ENCODE peak calls at places on chromosomes 6 and 20, in ten cellular contexts. M, U, L, A, N, G, Q, C, B and S are unnamed samples.

GRCh38 chr6:16759181-16759645 is 2.0 kb downstream of the ATXN1 start:
- DNase-seq in M (no peak), U (no peak), L (no peak), A (no peak), N (no peak), G (no peak), Q (no peak), C (no peak), B (no peak), S (no peak)

GRCh38 chr6:95227301-95227700 is 350.0 kb upstream of the MANEA start:
- DNase-seq in M (no peak), U (no peak), L (no peak), A (no peak), N (no peak), G (no peak), Q (no peak), C (peak; percentile 5), B (no peak), S (no peak)

GRCh38 chr6:4320860-4321259 is 185.5 kb upstream of the ECI2 start:
- DNase-seq in M (no peak), U (no peak), L (no peak), A (no peak), N (no peak), G (no peak), Q (no peak), C (no peak), B (no peak), S (no peak)

GRCh38 chr6:141267420-141267819 is 865.3 kb upstream of the GJE1 start:
- DNase-seq in M (no peak), U (no peak), L (no peak), A (no peak), N (no peak), G (no peak), Q (no peak), C (no peak), B (no peak), S (no peak)

GRCh38 chr6:108736832-108737231 is 111.4 kb upstream of the ARMC2 start:
- DNase-seq in M (peak; percentile 27), U (peak; percentile 54), L (no peak), A (no peak), N (no peak), G (peak; percentile 66), Q (no peak), C (no peak), B (no peak), S (no peak)

GRCh38 chr6:25250878-25251277 is 28.3 kb upstream of the CARMIL1 start:
- DNase-seq in M (no peak), U (no peak), L (no peak), A (no peak), N (no peak), G (no peak), Q (no peak), C (no peak), B (peak; percentile 38), S (no peak)

GRCh38 chr6:110529907-110530306 is 53.5 kb upstream of the SLC22A16 start:
- DNase-seq in M (no peak), U (no peak), L (no peak), A (no peak), N (no peak), G (no peak), Q (no peak), C (no peak), B (no peak), S (no peak)

GRCh38 chr20:4161447-4162251 is 146.3 kb upstream of the RNF24 start:
- DNase-seq in M (peak; percentile 25), U (no peak), L (no peak), A (peak; percentile 83), N (peak; percentile 73), G (no peak), Q (no peak), C (no peak), B (peak; percentile 19), S (peak; percentile 89)

GRCh38 chr20:63125581-63125892 is 90.4 kb downstream of the YTHDF1 start:
- DNase-seq in M (no peak), U (no peak), L (no peak), A (no peak), N (no peak), G (no peak), Q (no peak), C (no peak), B (no peak), S (no peak)

GRCh38 chr20:63126876-63127699 is 88.8 kb downstream of the YTHDF1 start:
- DNase-seq in M (no peak), U (peak; percentile 65), L (no peak), A (no peak), N (peak; percentile 33), G (no peak), Q (peak; percentile 38), C (no peak), B (no peak), S (no peak)

GRCh38 chr20:63124782-63125580 is 91.0 kb downstream of the YTHDF1 start:
- DNase-seq in M (no peak), U (peak; percentile 64), L (no peak), A (no peak), N (no peak), G (no peak), Q (peak; percentile 47), C (no peak), B (no peak), S (no peak)

GRCh38 chr20:63127700-63128364 is 88.1 kb downstream of the YTHDF1 start:
- DNase-seq in M (no peak), U (peak; percentile 40), L (no peak), A (no peak), N (no peak), G (no peak), Q (peak; percentile 25), C (no peak), B (no peak), S (no peak)

DNA sequence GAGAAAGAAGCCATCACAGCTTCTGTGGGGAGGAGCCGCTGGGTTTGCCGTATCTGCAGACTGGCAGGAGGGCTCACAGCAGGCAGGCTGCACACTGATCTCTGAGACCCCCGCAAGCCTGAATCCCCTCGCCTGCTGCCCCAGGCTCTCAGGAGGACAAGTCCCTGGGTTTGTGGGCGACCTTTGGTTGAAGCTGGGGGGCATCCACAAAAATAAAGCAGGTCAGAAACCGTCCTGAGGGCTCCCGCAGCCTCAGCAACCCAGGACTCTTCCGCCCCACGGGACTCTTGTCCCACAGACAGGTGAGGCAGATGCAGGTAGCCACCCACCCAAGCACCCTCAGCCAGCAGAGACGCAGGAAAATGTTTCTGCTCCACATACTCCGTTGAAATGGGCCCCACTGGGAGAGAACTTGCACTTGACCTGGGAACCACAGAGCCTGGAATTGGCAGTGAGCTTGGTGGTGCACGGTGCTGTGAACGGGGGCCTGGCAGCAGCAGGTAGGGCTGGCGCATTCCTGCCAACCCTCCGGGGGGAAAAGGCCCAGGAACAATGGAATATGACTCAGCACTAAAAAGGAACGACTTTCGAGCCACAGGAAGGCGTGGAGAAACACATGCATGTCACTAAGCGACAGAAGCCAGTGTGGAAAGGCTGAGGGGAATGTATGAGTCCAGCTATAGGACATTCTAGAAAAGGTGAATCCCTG is 89.9 kb downstream of the YTHDF1 start:
- DNase-seq in M (no peak), U (peak; percentile 67), L (no peak), A (no peak), N (no peak), G (no peak), Q (peak; percentile 47), C (no peak), B (no peak), S (no peak)
- TF ChIP-seq POLR2AphosphoS5 in M (no peak), U (no peak), L (no peak), A (no peak), N (no peak), G (no peak), Q (no peak), C (no peak), B (no peak), S (no peak)

GRCh38 chr6:36755435-36756348 is 58.1 kb downstream of the RAB44 start:
- DNase-seq in M (peak; percentile 40), U (no peak), L (no peak), A (peak; percentile 52), N (no peak), G (peak; percentile 49), Q (no peak), C (no peak), B (peak; percentile 91), S (peak; percentile 38)

GRCh38 chr6:36752886-36753506 is 55.4 kb downstream of the RAB44 start:
- DNase-seq in M (no peak), U (peak; percentile 67), L (no peak), A (peak; percentile 75), N (no peak), G (no peak), Q (no peak), C (no peak), B (peak; percentile 82), S (no peak)

GRCh38 chr6:36752187-36752885 is 54.7 kb downstream of the RAB44 start:
- DNase-seq in M (no peak), U (peak; percentile 69), L (no peak), A (peak; percentile 70), N (no peak), G (no peak), Q (no peak), C (no peak), B (no peak), S (peak; percentile 54)

GRCh38 chr6:36754582-36755434 is 57.2 kb downstream of the RAB44 start:
- DNase-seq in M (no peak), U (peak; percentile 61), L (no peak), A (no peak), N (no peak), G (no peak), Q (no peak), C (no peak), B (no peak), S (no peak)

DNA sequence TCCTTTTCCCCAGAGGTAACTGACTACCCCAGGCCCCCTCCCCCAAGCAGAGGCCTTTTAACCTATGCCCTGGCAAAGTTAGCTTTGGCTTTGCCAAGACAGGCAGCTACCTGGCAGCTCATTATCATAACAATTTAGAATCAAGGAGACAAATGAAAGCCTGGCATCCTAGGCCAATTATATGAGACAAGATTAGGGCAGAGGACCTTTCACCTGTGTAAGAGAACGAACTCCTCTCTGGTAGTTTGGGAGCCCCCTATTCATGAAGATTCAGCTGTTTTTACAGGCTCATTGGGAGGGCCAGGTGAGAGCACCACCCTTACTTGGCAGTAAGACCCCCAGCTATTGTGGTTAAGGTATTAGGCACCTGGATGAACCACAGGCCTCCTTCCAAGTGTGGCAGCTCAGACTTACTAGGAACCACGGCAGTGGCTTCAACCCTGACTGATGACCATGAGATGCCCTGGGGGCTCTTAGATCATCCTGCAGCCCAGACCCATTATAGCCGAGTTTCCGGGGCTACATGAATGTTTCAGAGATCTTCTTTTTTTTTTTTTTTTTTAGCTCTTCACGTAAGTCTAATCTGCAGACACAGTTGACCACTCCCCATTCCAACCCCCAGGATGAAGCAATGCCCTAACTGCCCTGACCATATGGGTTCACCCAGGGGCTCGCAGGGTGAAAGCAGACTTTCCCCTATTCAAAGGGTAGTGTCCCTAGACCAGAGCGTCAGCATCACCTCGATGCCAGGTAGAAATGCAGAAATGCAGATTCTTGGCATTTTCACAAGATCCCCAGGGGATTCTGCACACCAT is 56.3 kb downstream of the RAB44 start:
- DNase-seq in M (no peak), U (no peak), L (no peak), A (no peak), N (no peak), G (no peak), Q (no peak), C (peak; percentile 54), B (no peak), S (no peak)
- H3K27ac ChIP-seq in M (no peak overlapping the region), U (no peak overlapping the region), L (no peak overlapping the region), A (peak overlapping the region; percentile 63), N (no peak overlapping the region), G (no peak overlapping the region), Q (no peak overlapping the region), C (no peak overlapping the region), B (peak overlapping the region; percentile 80), S (no peak overlapping the region)

DNA sequence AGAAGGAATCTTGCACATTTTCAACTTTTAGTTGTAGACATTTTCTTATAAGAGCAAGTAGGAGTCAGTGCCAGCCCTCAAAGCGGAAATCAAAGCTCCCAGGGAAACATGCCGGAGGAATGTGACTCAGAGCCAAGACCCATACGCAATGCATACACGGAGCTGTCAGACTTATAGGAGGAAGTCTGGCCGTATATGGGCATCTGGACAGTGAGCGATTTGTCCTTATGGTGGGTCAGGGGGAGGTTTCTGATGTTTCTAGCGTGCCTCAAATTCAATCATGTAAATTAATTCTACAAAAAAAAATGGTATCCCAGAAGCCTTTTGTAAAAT is 3.6 kb upstream of the CCN2 start:
- DNase-seq in M (peak; percentile 68), U (no peak), L (no peak), A (peak; percentile 77), N (no peak), G (peak; percentile 2), Q (peak; percentile 79), C (no peak), B (no peak), S (peak; percentile 81)
- TF ChIP-seq EP300 in M (no peak), U (no peak), L (no peak), A (no peak), N (no peak), G (no peak), Q (no peak), C (no peak), B (no peak), S (no peak)

GRCh38 chr6:44432726-44433125 is 45.2 kb downstream of the CDC5L start:
- DNase-seq in M (no peak), U (no peak), L (no peak), A (no peak), N (no peak), G (no peak), Q (no peak), C (no peak), B (no peak), S (no peak)
- TF ChIP-seq POLR2AphosphoS5 in M (no peak), U (no peak), L (no peak), A (no peak), N (no peak), G (no peak), Q (no peak), C (no peak), B (no peak), S (no peak)